ENCODE peak calls at places on chromosomes 7 and 10, in four cellular contexts. Z is activated naive CD4-positive, alpha-beta T cell treated with anti-CD3 and anti-CD28 coated beads for 36 hours; G is K562; Q is NCI-H2081. W is an unnamed sample.

GRCh38 chr7:48094861-48095293 is 5.8 kb downstream of the UPP1 start:
- DNase-seq in Z (no peak), G (no peak), Q (no peak), W (no peak)

GRCh38 chr10:121313119-121313858 is 285.0 kb downstream of the FGFR2 start:
- DNase-seq in Z (no peak), G (no peak), Q (no peak), W (no peak)

GRCh38 chr7:17266559-17266958 is 31.9 kb upstream of the AHR start:
- DNase-seq in Z (no peak), G (no peak), Q (no peak), W (no peak)

GRCh38 chr7:92461027-92462003 is 14.0 kb downstream of the GATAD1 start:
- DNase-seq in Z (peak; percentile 53), G (peak; percentile 75), Q (peak; percentile 78), W (no peak)

GRCh38 chr7:112161253-112162160 is 44.7 kb downstream of the DOCK4 start:
- DNase-seq in Z (no peak), G (no peak), Q (no peak), W (no peak)

GRCh38 chr7:135414850-135415439 is 95.0 kb downstream of the CNOT4 start:
- DNase-seq in Z (peak; percentile 58), G (peak; percentile 88), Q (peak; percentile 68), W (no peak)

GRCh38 chr7:38321515-38321944 is 48.1 kb upstream of the TARP start:
- DNase-seq in Z (peak; percentile 35), G (no peak), Q (no peak), W (no peak)

GRCh38 chr7:121480058-121480457 is 84.0 kb upstream of the FAM3C start:
- DNase-seq in Z (no peak), G (no peak), Q (no peak), W (peak; percentile 38)

GRCh38 chr10:32271617-32272016 is 75.3 kb downstream of the EPC1 start:
- DNase-seq in Z (no peak), G (no peak), Q (no peak), W (no peak)

GRCh38 chr10:116985611-116986010 is 19.4 kb downstream of the SHTN1 start:
- DNase-seq in Z (no peak), G (no peak), Q (no peak), W (no peak)

GRCh38 chr7:25726180-25726579 is 425.8 kb upstream of the NFE2L3 start:
- DNase-seq in Z (no peak), G (peak; percentile 32), Q (no peak), W (no peak)

GRCh38 chr10:29517352-29517923 is 117.3 kb downstream of the SVIL start:
- DNase-seq in Z (no peak), G (peak; percentile 52), Q (no peak), W (no peak)

GRCh38 chr10:101195921-101196320 is 33.3 kb downstream of the LBX1 start:
- DNase-seq in Z (no peak), G (no peak), Q (no peak), W (no peak)

GRCh38 chr7:28662236-28662635 is 249.9 kb downstream of the CREB5 start:
- DNase-seq in Z (peak; percentile 20), G (no peak), Q (no peak), W (no peak)

GRCh38 chr10:129440247-129440646 is 26.8 kb upstream of the MGMT start:
- DNase-seq in Z (no peak), G (no peak), Q (no peak), W (no peak)

GRCh38 chr7:142249918-142250317 is 7.9 kb downstream of the PRSS58 start:
- DNase-seq in Z (no peak), G (no peak), Q (no peak), W (no peak)

GRCh38 chr7:47501406-47501805 is 80.5 kb downstream of the TNS3 start:
- DNase-seq in Z (no peak), G (no peak), Q (no peak), W (no peak)

GRCh38 chr7:55405856-55406541 is 40.9 kb downstream of the LANCL2 start:
- DNase-seq in Z (no peak), G (no peak), Q (peak; percentile 74), W (no peak)

GRCh38 chr10:71999360-72000072 is 35.3 kb downstream of the CHST3 start:
- DNase-seq in Z (no peak), G (peak; percentile 41), Q (no peak), W (peak; percentile 79)

GRCh38 chr10:119669331-119669730 is 18.2 kb downstream of the BAG3 start:
- DNase-seq in Z (no peak), G (no peak), Q (no peak), W (no peak)

GRCh38 chr7:158646766-158647474 is 57.7 kb downstream of the NCAPG2 start:
- DNase-seq in Z (peak; percentile 31), G (peak; percentile 45), Q (peak; percentile 62), W (no peak)

GRCh38 chr10:71584461-71584860 is 135.1 kb downstream of the C10orf105 start:
- DNase-seq in Z (no peak), G (no peak), Q (no peak), W (no peak)

GRCh38 chr7:157508477-157508881 is 171.7 kb downstream of the DNAJB6 start:
- DNase-seq in Z (no peak), G (no peak), Q (no peak), W (no peak)

GRCh38 chr10:21173433-21173963 is 276.4 kb upstream of the NEBL start:
- DNase-seq in Z (no peak), G (no peak), Q (no peak), W (no peak)

GRCh38 chr7:36167403-36168050 is 14.5 kb downstream of the EEPD1 start:
- DNase-seq in Z (no peak), G (no peak), Q (no peak), W (no peak)

GRCh38 chr10:88974446-88975376 is 15.9 kb upstream of the FAS start:
- DNase-seq in Z (no peak), G (no peak), Q (no peak), W (no peak)

GRCh38 chr7:24821045-24821853 is 64.0 kb upstream of the GSDME start:
- DNase-seq in Z (peak; percentile 91), G (peak; percentile 90), Q (no peak), W (no peak)

GRCh38 chr7:493661-494251 is 25.9 kb downstream of the PDGFA start:
- DNase-seq in Z (no peak), G (no peak), Q (no peak), W (no peak)

GRCh38 chr7:45700556-45700955 is 126.4 kb downstream of the ADCY1 start:
- DNase-seq in Z (no peak), G (no peak), Q (no peak), W (no peak)

GRCh38 chr7:81705206-81705605 is 64.6 kb downstream of the HGF start:
- DNase-seq in Z (no peak), G (no peak), Q (no peak), W (no peak)

W was measured in hippocampal formation.